ENCODE peak calls at places on chromosome 12, in eight cellular contexts. K is fibroblast of the aortic adventitia, R is AG10803, U is MCF 10A, D is fibroblast of mammary gland, H is fibroblast of lung, T is PC-9, B is mesothelial cell of epicardium. I is an unnamed sample.

GRCh38 chr12:65327207-65328076 is 49.0 kb downstream of the MSRB3 start:
- DNase-seq in D (peak; percentile 83), K (peak; percentile 89), R (peak; percentile 93), H (peak; percentile 95), T (no peak), U (no peak), B (no peak), I (no peak)

GRCh38 chr12:98572010-98572409 is 21.5 kb upstream of the SLC25A3 start:
- DNase-seq in D (no peak), T (no peak), U (no peak), K (no peak), B (no peak), R (no peak), H (no peak), I (no peak)

GRCh38 chr12:19988918-19989317 is 379.4 kb upstream of the PDE3A start:
- DNase-seq in T (no peak), D (no peak), R (peak; percentile 44), H (no peak), U (no peak), B (no peak), K (no peak), I (no peak)

GRCh38 chr12:116910280-116910644 is 488 bp upstream of the FBXW8 start:
- DNase-seq in T (no peak), U (no peak), H (no peak), K (no peak), R (no peak), B (no peak), D (no peak), I (no peak)

GRCh38 chr12:94149781-94150482 is 1.6 kb downstream of the PLXNC1 start:
- DNase-seq in B (no peak), U (no peak), K (no peak), H (peak; percentile 45), D (peak; percentile 25), R (no peak), T (no peak), I (no peak)

GRCh38 chr12:93571854-93572711 is at the start of gene SOCS2:
- DNase-seq in D (no peak), R (no peak), U (peak; percentile 14), T (no peak), K (no peak), B (peak; percentile 32), H (peak; percentile 36), I (peak; percentile 19)

GRCh38 chr12:117686911-117687377 is 281.8 kb downstream of the KSR2 start:
- DNase-seq in T (peak; percentile 65), U (peak; percentile 66), B (no peak), R (peak; percentile 86), H (no peak), K (no peak), D (peak; percentile 87), I (no peak)

GRCh38 chr12:16454481-16454880 is 107.0 kb downstream of the MGST1 start:
- DNase-seq in B (no peak), H (no peak), D (no peak), U (peak; percentile 9), T (no peak), R (peak; percentile 8), K (peak; percentile 8), I (no peak)

GRCh38 chr12:106487664-106488063 is 95.1 kb upstream of the RFX4 start:
- DNase-seq in R (no peak), U (no peak), D (no peak), B (no peak), K (no peak), H (no peak), T (no peak), I (no peak)

GRCh38 chr12:53550595-53550994 is 43.3 kb upstream of the NPFF start:
- DNase-seq in T (no peak), K (no peak), B (no peak), H (peak; percentile 51), D (peak; percentile 65), R (no peak), U (peak; percentile 58), I (no peak)

GRCh38 chr12:124704619-124705018 is 137.2 kb upstream of the NCOR2 start:
- DNase-seq in R (no peak), H (no peak), K (no peak), T (no peak), B (no peak), U (no peak), D (no peak), I (no peak)

GRCh38 chr12:5736016-5736415 is 209.0 kb downstream of the ANO2 start:
- DNase-seq in D (no peak), K (no peak), H (no peak), B (no peak), R (no peak), U (no peak), T (no peak), I (no peak)

GRCh38 chr12:52608161-52608560 is 6.9 kb upstream of the KRT72 start:
- DNase-seq in H (no peak), R (no peak), U (no peak), T (no peak), D (no peak), K (no peak), B (no peak), I (no peak)

GRCh38 chr12:75479963-75480461 is 543 bp upstream of the GLIPR1 start:
- DNase-seq in B (no peak), H (peak; percentile 86), D (peak; percentile 71), U (peak; percentile 23), T (no peak), K (no peak), R (peak; percentile 70), I (no peak)

GRCh38 chr12:25884024-25884919 is 74.2 kb upstream of the RASSF8 start:
- DNase-seq in T (no peak), U (no peak), K (no peak), H (no peak), D (no peak), B (no peak), R (no peak), I (no peak)

GRCh38 chr12:98955284-98955683 is 310.2 kb downstream of the APAF1 start:
- DNase-seq in H (no peak), U (peak; percentile 61), K (peak; percentile 2), R (peak; percentile 1), T (no peak), D (peak; percentile 19), B (no peak), I (no peak)

GRCh38 chr12:82774666-82775065 is 88.0 kb downstream of the TMTC2 start:
- DNase-seq in D (no peak), H (no peak), U (no peak), B (no peak), T (no peak), K (no peak), R (no peak), I (no peak)

GRCh38 chr12:8065991-8066594 is at the start of gene C3AR1:
- DNase-seq in B (no peak), D (peak; percentile 64), R (peak; percentile 53), T (no peak), H (peak; percentile 61), K (peak; percentile 58), U (peak; percentile 21), I (peak; percentile 49)

GRCh38 chr12:27280412-27280811 is 36.3 kb downstream of the STK38L start:
- DNase-seq in B (no peak), K (no peak), T (no peak), U (no peak), D (no peak), R (no peak), H (no peak), I (no peak)

DNA sequence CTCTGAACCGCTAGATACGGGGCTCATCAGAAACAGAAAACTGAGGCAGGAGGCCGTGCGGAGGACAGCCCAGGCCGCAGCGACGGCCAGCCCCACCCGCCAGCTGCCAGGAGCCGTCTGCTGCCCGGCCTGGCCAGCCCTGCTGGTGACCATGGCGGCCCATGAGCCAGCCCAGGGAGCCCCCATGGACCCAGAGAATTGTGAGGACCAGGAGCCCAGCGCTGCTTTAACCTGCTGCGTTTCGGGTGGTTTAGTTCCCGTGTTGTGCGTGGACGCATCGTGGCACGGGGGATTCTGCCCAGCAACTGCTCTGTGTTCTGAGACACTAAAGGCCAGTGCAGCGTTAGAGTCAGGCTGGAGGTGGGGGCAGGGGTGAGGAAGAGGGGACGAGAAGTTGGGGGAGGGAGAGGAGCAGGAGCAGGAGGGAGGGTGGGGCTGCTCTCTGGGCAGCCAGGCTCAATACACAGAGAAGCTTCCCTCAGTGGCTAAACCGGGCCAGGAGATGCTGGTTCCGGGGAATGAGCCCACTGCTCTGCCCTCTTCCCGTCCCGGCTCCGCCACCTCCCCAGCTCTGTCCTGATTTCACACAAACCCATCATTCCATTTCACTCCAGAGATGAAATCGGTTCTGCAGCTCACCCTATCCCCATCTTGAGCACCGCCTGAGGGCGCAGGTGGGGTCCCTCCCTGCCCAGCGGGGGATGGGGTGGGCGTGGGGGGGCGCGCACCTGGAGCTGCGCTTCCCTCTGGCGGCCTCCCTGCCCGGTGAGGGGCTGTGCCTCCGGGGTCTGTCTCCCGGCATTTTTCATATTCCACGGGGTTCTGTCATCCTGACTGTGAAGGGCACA is 44.4 kb downstream of the NOC4L start:
- DNase-seq in K (no peak), R (no peak), B (no peak), T (no peak), D (no peak), H (no peak), U (no peak), I (no peak)
- TF ChIP-seq CTCF in K (no peak), R (no peak), B (no peak), T (no peak), D (no peak), H (no peak), U (no peak), I (no peak)

GRCh38 chr12:76688627-76689026 is 75.3 kb upstream of the ZDHHC17 start:
- DNase-seq in D (peak; percentile 22), B (no peak), H (no peak), T (no peak), U (no peak), K (no peak), R (no peak), I (no peak)
- TF ChIP-seq CTCF in D (peak; percentile 44), B (no peak), H (no peak), T (no peak), U (peak; percentile 19), K (peak; percentile 36), R (peak; percentile 21), I (peak; percentile 36)

DNA sequence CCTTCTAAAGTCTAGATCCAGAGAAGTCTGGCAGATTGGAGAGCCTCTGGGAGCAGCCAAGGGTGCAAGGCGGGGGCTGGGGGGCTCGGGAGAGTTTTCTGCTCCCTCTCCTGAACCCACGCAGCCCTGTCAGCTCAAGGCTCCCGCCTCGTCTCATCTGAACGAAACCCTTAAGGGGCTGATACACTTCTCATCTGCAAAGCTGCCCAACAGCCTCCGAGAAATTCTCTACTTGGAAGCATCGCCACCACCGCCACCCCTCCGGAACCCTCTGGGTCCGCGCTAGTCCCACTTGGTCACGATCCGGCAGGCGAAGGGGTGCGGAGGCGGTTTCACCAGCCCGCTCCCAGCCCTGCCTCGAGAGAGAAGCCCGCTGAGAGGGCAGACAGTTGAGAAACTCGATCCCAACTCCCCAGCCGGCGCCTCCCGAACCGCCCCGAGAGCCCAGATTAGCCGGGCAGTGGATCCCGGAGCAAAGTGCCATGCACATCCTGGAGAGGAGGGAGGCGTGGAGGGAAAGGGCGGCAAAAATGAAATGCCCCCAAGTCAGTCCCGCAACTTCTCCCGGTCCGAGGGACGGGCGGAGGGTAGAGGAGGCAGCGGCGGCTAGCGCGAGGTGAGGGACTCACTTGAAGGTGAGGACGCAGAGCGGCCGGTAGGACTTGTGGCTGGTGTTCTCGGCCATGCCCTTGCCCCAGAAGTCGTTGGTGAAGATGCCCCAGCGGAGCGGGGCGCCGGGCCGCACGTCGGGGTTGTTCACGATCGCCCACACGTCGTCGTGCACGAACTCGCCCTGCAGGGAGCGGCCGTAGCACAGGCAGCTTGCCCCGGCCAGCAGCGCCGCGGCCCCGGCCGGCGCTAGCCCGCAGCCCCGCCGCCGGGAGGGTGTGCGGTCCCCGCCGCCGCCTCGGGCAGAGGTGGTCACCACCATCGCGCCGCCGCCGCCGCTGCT is 645 bp downstream of the TMTC1 start:
- DNase-seq in T (no peak), H (peak; percentile 53), U (peak; percentile 58), R (no peak), D (peak; percentile 35), B (peak; percentile 29), K (peak; percentile 42), I (no peak)
- TF ChIP-seq CTCF in T (no peak), H (no peak), U (no peak), R (no peak), D (no peak), B (no peak), K (no peak), I (no peak)

GRCh38 chr12:112179936-112180335 is 54.6 kb downstream of the TRAFD1 start:
- DNase-seq in U (no peak), R (no peak), T (no peak), B (no peak), D (no peak), K (no peak), H (no peak), I (no peak)
- TF ChIP-seq CTCF in U (no peak), R (no peak), T (no peak), B (no peak), D (no peak), K (no peak), H (no peak), I (no peak)